ENCODE peak calls at places on chromosomes 4 and X, in seven cellular contexts. One of them, this sample, is unnamed.

GRCh38 chr4:174764105-174764729 is 64.8 kb downstream of the GLRA3 start:
- DNase-seq in H9: no peak
- DNase-seq in cardiac fibroblast: peak
- DNase-seq in T-helper 9 cell: no peak
- DNase-seq in NCI-H2029: peak
- DNase-seq in AG09309: peak
- DNase-seq in amygdala: no peak
- DNase-seq in this sample: peak

GRCh38 chr4:128917781-128918180 is 108.3 kb downstream of the JADE1 start:
- DNase-seq in H9: no peak
- DNase-seq in cardiac fibroblast: no peak
- DNase-seq in T-helper 9 cell: no peak
- DNase-seq in NCI-H2029: no peak
- DNase-seq in AG09309: no peak
- DNase-seq in amygdala: no peak
- DNase-seq in this sample: no peak

GRCh38 chr4:47703964-47704363 is 133.9 kb downstream of the CORIN start:
- DNase-seq in H9: no peak
- DNase-seq in cardiac fibroblast: no peak
- DNase-seq in T-helper 9 cell: no peak
- DNase-seq in NCI-H2029: no peak
- DNase-seq in AG09309: no peak
- DNase-seq in amygdala: no peak
- DNase-seq in this sample: no peak

GRCh38 chr4:37662861-37663390 is 23.2 kb downstream of the RELL1 start:
- DNase-seq in H9: no peak
- DNase-seq in cardiac fibroblast: no peak
- DNase-seq in T-helper 9 cell: no peak
- DNase-seq in NCI-H2029: no peak
- DNase-seq in AG09309: no peak
- DNase-seq in amygdala: no peak
- DNase-seq in this sample: no peak

GRCh38 chr4:26105815-26106699 is 192.0 kb downstream of the SMIM20 start:
- DNase-seq in H9: no peak
- DNase-seq in cardiac fibroblast: peak
- DNase-seq in T-helper 9 cell: no peak
- DNase-seq in NCI-H2029: no peak
- DNase-seq in AG09309: no peak
- DNase-seq in amygdala: no peak
- DNase-seq in this sample: no peak

GRCh38 chrX:10398271-10398670 is 222.1 kb downstream of the MID1 start:
- DNase-seq in H9: no peak
- DNase-seq in cardiac fibroblast: no peak
- DNase-seq in T-helper 9 cell: no peak
- DNase-seq in NCI-H2029: no peak
- DNase-seq in AG09309: no peak
- DNase-seq in amygdala: no peak
- DNase-seq in this sample: no peak

GRCh38 chrX:8042304-8042703 is 115.1 kb upstream of the PNPLA4 start:
- DNase-seq in H9: no peak
- DNase-seq in cardiac fibroblast: no peak
- DNase-seq in T-helper 9 cell: no peak
- DNase-seq in NCI-H2029: no peak
- DNase-seq in AG09309: no peak
- DNase-seq in amygdala: no peak
- DNase-seq in this sample: no peak

GRCh38 chr4:17623451-17624001 is 9.1 kb downstream of the MED28 start:
- DNase-seq in H9: no peak
- DNase-seq in cardiac fibroblast: no peak
- DNase-seq in T-helper 9 cell: no peak
- DNase-seq in NCI-H2029: no peak
- DNase-seq in AG09309: no peak
- DNase-seq in amygdala: no peak
- DNase-seq in this sample: no peak

GRCh38 chr4:78481180-78481579 is 70.4 kb upstream of the ANXA3 start:
- DNase-seq in H9: no peak
- DNase-seq in cardiac fibroblast: peak
- DNase-seq in T-helper 9 cell: no peak
- DNase-seq in NCI-H2029: no peak
- DNase-seq in AG09309: peak
- DNase-seq in amygdala: no peak
- DNase-seq in this sample: peak

This sample was measured in HS-5.